ENCODE peak calls at places on chromosomes 12 and 14, in five cellular contexts. One of them, this sample, is unnamed.

GRCh38 chr14:58238252-58239247 is 6.1 kb upstream of the PSMA3 start:
- DNase-seq in fibroblast of villous mesenchyme: peak; percentile 46
- DNase-seq in psoas muscle: no peak
- DNase-seq in hepatocyte: peak; percentile 54
- DNase-seq in CD8-positive, alpha-beta memory T cell: no peak
- DNase-seq in this sample: peak; percentile 9

GRCh38 chr12:62288328-62288727 is 28.1 kb downstream of the USP15 start:
- DNase-seq in fibroblast of villous mesenchyme: no peak
- DNase-seq in psoas muscle: no peak
- DNase-seq in hepatocyte: no peak
- DNase-seq in CD8-positive, alpha-beta memory T cell: no peak
- DNase-seq in this sample: no peak

GRCh38 chr14:89304972-89305703 is 111.9 kb downstream of the FOXN3 start:
- DNase-seq in fibroblast of villous mesenchyme: peak; percentile 91
- DNase-seq in psoas muscle: no peak
- DNase-seq in hepatocyte: peak; percentile 37
- DNase-seq in CD8-positive, alpha-beta memory T cell: no peak
- DNase-seq in this sample: no peak

GRCh38 chr12:26124491-26125450 is at the start of gene BHLHE41:
- DNase-seq in fibroblast of villous mesenchyme: peak; percentile 44
- DNase-seq in psoas muscle: peak; percentile 93
- DNase-seq in hepatocyte: peak; percentile 78
- DNase-seq in CD8-positive, alpha-beta memory T cell: no peak
- DNase-seq in this sample: no peak

GRCh38 chr14:93476305-93476704 is 45.6 kb downstream of the UNC79 start:
- DNase-seq in fibroblast of villous mesenchyme: no peak
- DNase-seq in psoas muscle: no peak
- DNase-seq in hepatocyte: no peak
- DNase-seq in CD8-positive, alpha-beta memory T cell: no peak
- DNase-seq in this sample: no peak

GRCh38 chr12:110224379-110225304 is 56.4 kb upstream of the ATP2A2 start:
- DNase-seq in fibroblast of villous mesenchyme: peak; percentile 91
- DNase-seq in psoas muscle: no peak
- DNase-seq in hepatocyte: peak; percentile 64
- DNase-seq in CD8-positive, alpha-beta memory T cell: no peak
- DNase-seq in this sample: peak; percentile 56

GRCh38 chr12:70122804-70123203 is 120.4 kb upstream of the CNOT2 start:
- DNase-seq in fibroblast of villous mesenchyme: no peak
- DNase-seq in psoas muscle: no peak
- DNase-seq in hepatocyte: no peak
- DNase-seq in CD8-positive, alpha-beta memory T cell: no peak
- DNase-seq in this sample: no peak

GRCh38 chr12:109680521-109681030 is 33.0 kb upstream of the FAM222A start:
- DNase-seq in fibroblast of villous mesenchyme: no peak
- DNase-seq in psoas muscle: no peak
- DNase-seq in hepatocyte: no peak
- DNase-seq in CD8-positive, alpha-beta memory T cell: no peak
- DNase-seq in this sample: no peak

GRCh38 chr12:51519755-51520154 is 71.3 kb upstream of the SCN8A start:
- DNase-seq in fibroblast of villous mesenchyme: no peak
- DNase-seq in psoas muscle: no peak
- DNase-seq in hepatocyte: no peak
- DNase-seq in CD8-positive, alpha-beta memory T cell: no peak
- DNase-seq in this sample: no peak

GRCh38 chr12:28933864-28934527 is 215.1 kb upstream of the FAR2 start:
- DNase-seq in fibroblast of villous mesenchyme: no peak
- DNase-seq in psoas muscle: no peak
- DNase-seq in hepatocyte: no peak
- DNase-seq in CD8-positive, alpha-beta memory T cell: no peak
- DNase-seq in this sample: no peak

GRCh38 chr12:15928870-15929571 is 17.9 kb downstream of the DERA start:
- DNase-seq in fibroblast of villous mesenchyme: no peak
- DNase-seq in psoas muscle: no peak
- DNase-seq in hepatocyte: no peak
- DNase-seq in CD8-positive, alpha-beta memory T cell: no peak
- DNase-seq in this sample: no peak

GRCh38 chr14:65335548-65335947 is 77.0 kb upstream of the FUT8 start:
- DNase-seq in fibroblast of villous mesenchyme: no peak
- DNase-seq in psoas muscle: no peak
- DNase-seq in hepatocyte: no peak
- DNase-seq in CD8-positive, alpha-beta memory T cell: no peak
- DNase-seq in this sample: no peak

GRCh38 chr14:83269583-83269982 is 1735.9 kb upstream of the SEL1L start:
- DNase-seq in fibroblast of villous mesenchyme: no peak
- DNase-seq in psoas muscle: no peak
- DNase-seq in hepatocyte: no peak
- DNase-seq in CD8-positive, alpha-beta memory T cell: no peak
- DNase-seq in this sample: no peak

GRCh38 chr14:71647086-71647784 is 285.0 kb upstream of the RGS6 start:
- DNase-seq in fibroblast of villous mesenchyme: no peak
- DNase-seq in psoas muscle: no peak
- DNase-seq in hepatocyte: peak; percentile 44
- DNase-seq in CD8-positive, alpha-beta memory T cell: no peak
- DNase-seq in this sample: no peak

GRCh38 chr14:57293851-57294837 is 25.4 kb downstream of the AP5M1 start:
- DNase-seq in fibroblast of villous mesenchyme: peak; percentile 34
- DNase-seq in psoas muscle: no peak
- DNase-seq in hepatocyte: peak; percentile 11
- DNase-seq in CD8-positive, alpha-beta memory T cell: no peak
- DNase-seq in this sample: no peak

GRCh38 chr14:66228267-66228970 is 257.8 kb upstream of the CCDC196 start:
- DNase-seq in fibroblast of villous mesenchyme: no peak
- DNase-seq in psoas muscle: no peak
- DNase-seq in hepatocyte: no peak
- DNase-seq in CD8-positive, alpha-beta memory T cell: no peak
- DNase-seq in this sample: peak; percentile 12

DNA sequence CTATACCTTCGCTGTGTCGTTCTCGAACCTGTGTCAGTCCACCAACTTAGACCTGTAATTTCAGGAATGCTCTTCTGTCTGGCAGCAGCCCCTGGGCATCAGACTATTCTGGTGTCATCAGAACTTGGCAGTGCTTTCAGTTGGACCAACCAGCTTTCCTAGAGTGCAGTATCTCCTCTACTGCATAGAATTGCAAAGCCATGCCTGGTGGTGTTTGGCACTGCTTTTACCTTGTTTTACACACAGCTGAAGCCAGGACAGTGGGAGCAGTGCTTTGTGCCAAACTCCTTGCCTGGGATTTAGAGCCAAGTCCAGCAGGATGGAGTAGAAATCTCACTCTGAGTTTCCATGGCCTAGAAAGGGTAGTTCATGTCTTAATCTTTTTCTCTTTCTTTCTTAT is 1.5 kb downstream of the FLVCR2 start:
- DNase-seq in fibroblast of villous mesenchyme: no peak
- DNase-seq in psoas muscle: no peak
- DNase-seq in hepatocyte: no peak
- DNase-seq in CD8-positive, alpha-beta memory T cell: no peak
- DNase-seq in this sample: no peak
- H3K4me3 ChIP-seq in fibroblast of villous mesenchyme: peak overlapping the region; percentile 62
- H3K4me3 ChIP-seq in psoas muscle: peak overlapping the region; percentile 69
- H3K4me3 ChIP-seq in hepatocyte: no peak overlapping the region
- H3K4me3 ChIP-seq in CD8-positive, alpha-beta memory T cell: no peak overlapping the region
- H3K4me3 ChIP-seq in this sample: peak overlapping the region; percentile 70

GRCh38 chr12:49967777-49968250 is 4.9 kb upstream of the AQP6 start:
- DNase-seq in fibroblast of villous mesenchyme: no peak
- DNase-seq in psoas muscle: no peak
- DNase-seq in hepatocyte: no peak
- DNase-seq in CD8-positive, alpha-beta memory T cell: no peak
- DNase-seq in this sample: no peak
- H3K4me3 ChIP-seq in fibroblast of villous mesenchyme: peak overlapping the region; percentile 53
- H3K4me3 ChIP-seq in psoas muscle: peak overlapping the region; percentile 53
- H3K4me3 ChIP-seq in hepatocyte: no peak overlapping the region
- H3K4me3 ChIP-seq in CD8-positive, alpha-beta memory T cell: peak overlapping the region; percentile 1
- H3K4me3 ChIP-seq in this sample: peak overlapping the region; percentile 46

DNA sequence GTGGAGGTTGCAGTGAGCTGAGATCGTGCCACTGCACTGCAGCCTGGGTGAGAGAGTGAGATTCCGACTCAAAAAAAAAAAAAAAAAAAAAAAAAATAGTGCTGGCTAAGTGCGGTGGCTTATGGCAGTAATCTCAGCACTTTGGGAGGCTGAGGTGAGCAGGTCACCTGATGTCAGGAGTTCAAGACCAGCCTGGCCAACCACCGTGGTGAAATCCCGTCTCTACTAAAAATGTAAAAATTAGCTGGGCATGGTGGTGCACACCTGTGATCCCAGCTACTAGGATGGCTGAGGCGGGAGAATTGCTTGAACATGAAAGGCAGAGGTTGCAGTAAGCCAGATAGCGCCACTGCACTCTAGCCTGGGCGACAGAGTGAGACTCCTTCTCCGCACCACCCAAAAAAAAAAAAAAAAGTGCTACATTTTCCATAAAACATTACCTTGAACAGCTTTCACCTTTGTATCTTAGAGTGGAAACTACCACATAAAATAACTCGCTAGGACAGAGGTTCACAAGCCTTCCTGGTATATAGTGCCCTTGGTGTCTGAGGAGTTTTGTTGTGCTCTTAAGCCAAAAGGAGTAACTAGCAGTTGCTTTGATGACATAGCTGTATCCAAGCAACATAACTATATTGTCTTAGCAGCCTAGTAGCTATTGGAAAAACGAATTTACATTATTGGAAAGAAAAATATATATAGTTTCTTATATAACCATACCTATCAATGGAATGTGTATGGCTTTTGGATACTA is 11.1 kb downstream of the PTGES3 start:
- DNase-seq in fibroblast of villous mesenchyme: no peak
- DNase-seq in psoas muscle: no peak
- DNase-seq in hepatocyte: no peak
- DNase-seq in CD8-positive, alpha-beta memory T cell: no peak
- DNase-seq in this sample: no peak
- H3K4me3 ChIP-seq in fibroblast of villous mesenchyme: no peak overlapping the region
- H3K4me3 ChIP-seq in psoas muscle: no peak overlapping the region
- H3K4me3 ChIP-seq in hepatocyte: no peak overlapping the region
- H3K4me3 ChIP-seq in CD8-positive, alpha-beta memory T cell: no peak overlapping the region
- H3K4me3 ChIP-seq in this sample: no peak overlapping the region

GRCh38 chr12:122076743-122077495 is 1.6 kb upstream of the MLXIP start:
- DNase-seq in fibroblast of villous mesenchyme: no peak
- DNase-seq in psoas muscle: peak; percentile 52
- DNase-seq in hepatocyte: no peak
- DNase-seq in CD8-positive, alpha-beta memory T cell: no peak
- DNase-seq in this sample: no peak

GRCh38 chr12:122067966-122068365 is 10.6 kb upstream of the MLXIP start:
- DNase-seq in fibroblast of villous mesenchyme: peak; percentile 73
- DNase-seq in psoas muscle: no peak
- DNase-seq in hepatocyte: no peak
- DNase-seq in CD8-positive, alpha-beta memory T cell: peak; percentile 9
- DNase-seq in this sample: peak; percentile 58

GRCh38 chr12:122067548-122067947 is 11.0 kb upstream of the MLXIP start:
- DNase-seq in fibroblast of villous mesenchyme: no peak
- DNase-seq in psoas muscle: no peak
- DNase-seq in hepatocyte: no peak
- DNase-seq in CD8-positive, alpha-beta memory T cell: no peak
- DNase-seq in this sample: no peak

GRCh38 chr12:122073815-122074214 is 4.7 kb upstream of the MLXIP start:
- DNase-seq in fibroblast of villous mesenchyme: no peak
- DNase-seq in psoas muscle: no peak
- DNase-seq in hepatocyte: no peak
- DNase-seq in CD8-positive, alpha-beta memory T cell: no peak
- DNase-seq in this sample: no peak

GRCh38 chr12:122072031-122072970 is 6.3 kb upstream of the MLXIP start:
- DNase-seq in fibroblast of villous mesenchyme: peak; percentile 95
- DNase-seq in psoas muscle: peak; percentile 89
- DNase-seq in hepatocyte: peak; percentile 69
- DNase-seq in CD8-positive, alpha-beta memory T cell: no peak
- DNase-seq in this sample: peak; percentile 99
- H3K4me3 ChIP-seq in fibroblast of villous mesenchyme: no peak overlapping the region
- H3K4me3 ChIP-seq in psoas muscle: peak overlapping the region; percentile 37
- H3K4me3 ChIP-seq in hepatocyte: no peak overlapping the region
- H3K4me3 ChIP-seq in CD8-positive, alpha-beta memory T cell: no peak overlapping the region
- H3K4me3 ChIP-seq in this sample: peak overlapping the region; percentile 22

This sample was measured in skeletal muscle cell.